ENCODE peak calls at places on chromosomes 2 and 18, in six cellular contexts. G is mesendoderm, X is IMR-90, D is HL-60, I is vagina, S is testis. V is an unnamed sample.

GRCh38 chr2:179226203-179226960 is 38.2 kb downstream of the SESTD1 start:
- DNase-seq in X (no peak), I (no peak), G (no peak), D (no peak), S (peak; percentile 40), V (no peak)

GRCh38 chr2:168633200-168633599 is 169.2 kb upstream of the NOSTRIN start:
- DNase-seq in I (no peak), S (no peak), D (peak; percentile 37), X (peak; percentile 20), G (no peak), V (no peak)

GRCh38 chr2:160338891-160339290 is 138.8 kb upstream of the ITGB6 start:
- DNase-seq in X (peak; percentile 53), G (peak; percentile 33), I (no peak), D (no peak), S (peak; percentile 47), V (peak; percentile 70)

GRCh38 chr2:201971516-201972228 is 62.0 kb upstream of the FZD7 start:
- DNase-seq in S (no peak), G (no peak), I (no peak), X (peak; percentile 53), D (no peak), V (no peak)

GRCh38 chr2:3625186-3625585 is 30.3 kb downstream of the COLEC11 start:
- DNase-seq in X (no peak), S (peak; percentile 7), D (no peak), G (no peak), I (peak; percentile 49), V (peak; percentile 3)

GRCh38 chr2:45119855-45120254 is 110.6 kb upstream of the SIX2 start:
- DNase-seq in S (no peak), I (no peak), D (no peak), G (peak; percentile 50), X (peak; percentile 85), V (no peak)

GRCh38 chr2:217832115-217832514 is 170.7 kb downstream of the TNS1 start:
- DNase-seq in D (no peak), I (no peak), S (no peak), X (no peak), G (no peak), V (no peak)

GRCh38 chr2:152710713-152711112 is 6.5 kb downstream of the PRPF40A start:
- DNase-seq in I (no peak), D (no peak), S (no peak), G (no peak), X (peak; percentile 86), V (no peak)

GRCh38 chr18:55265916-55266488 is 306.7 kb upstream of the CCDC68 start:
- DNase-seq in G (peak; percentile 47), S (no peak), I (no peak), D (no peak), X (peak; percentile 27), V (no peak)

GRCh38 chr2:17627434-17627833 is 86.9 kb downstream of the VSNL1 start:
- DNase-seq in D (no peak), G (peak; percentile 44), X (no peak), S (no peak), I (no peak), V (no peak)

GRCh38 chr18:6729247-6730091 is at the start of gene ARHGAP28:
- DNase-seq in I (no peak), X (peak; percentile 92), S (peak; percentile 86), G (peak; percentile 98), D (peak; percentile 45), V (peak; percentile 76)

GRCh38 chr2:9400268-9401058 is 22.9 kb downstream of the ITGB1BP1 start:
- DNase-seq in G (no peak), S (no peak), X (no peak), I (no peak), D (no peak), V (peak; percentile 45)

GRCh38 chr2:183474912-183475695 is 350.9 kb downstream of the NUP35 start:
- DNase-seq in D (no peak), I (no peak), S (no peak), G (peak; percentile 14), X (no peak), V (no peak)

GRCh38 chr18:53757346-53757745 is 467.1 kb downstream of the MBD2 start:
- DNase-seq in D (no peak), X (no peak), I (no peak), S (no peak), G (no peak), V (no peak)

GRCh38 chr2:105400138-105400540 is 1.3 kb upstream of the FHL2 start:
- DNase-seq in I (no peak), X (no peak), S (peak; percentile 10), G (no peak), D (no peak), V (no peak)

GRCh38 chr2:47034973-47035609 is 119.5 kb upstream of the MCFD2 start:
- DNase-seq in X (no peak), I (no peak), D (peak; percentile 88), G (peak; percentile 90), S (no peak), V (peak; percentile 77)

GRCh38 chr2:134185639-134186038 is 68.2 kb upstream of the MGAT5 start:
- DNase-seq in D (no peak), S (no peak), I (no peak), X (no peak), G (no peak), V (no peak)

GRCh38 chr2:191165190-191165643 is 14.4 kb upstream of the STAT4 start:
- DNase-seq in I (no peak), G (peak; percentile 63), X (peak; percentile 72), D (no peak), S (no peak), V (no peak)

GRCh38 chr2:105455488-105455991 is 56.7 kb upstream of the FHL2 start:
- DNase-seq in X (peak; percentile 92), D (no peak), G (peak; percentile 45), S (no peak), I (no peak), V (peak; percentile 68)

GRCh38 chr2:112623913-112624777 is 21.6 kb upstream of the SLC20A1 start:
- DNase-seq in I (no peak), X (peak; percentile 87), S (no peak), D (no peak), G (no peak), V (peak; percentile 48)

GRCh38 chr18:61360440-61361383 is 27.5 kb downstream of the CDH20 start:
- DNase-seq in I (no peak), D (no peak), G (no peak), S (no peak), X (no peak), V (no peak)

GRCh38 chr2:119749405-119750066 is 10.2 kb upstream of the PTPN4 start:
- DNase-seq in X (peak; percentile 54), D (no peak), I (no peak), G (no peak), S (no peak), V (no peak)

GRCh38 chr2:43314299-43314927 is 88.0 kb upstream of the ZFP36L2 start:
- DNase-seq in X (no peak), D (no peak), S (no peak), G (no peak), I (no peak), V (no peak)

GRCh38 chr2:25215948-25216679 is 47.7 kb upstream of the POMC start:
- DNase-seq in I (no peak), S (peak; percentile 90), D (peak; percentile 49), G (peak; percentile 90), X (no peak), V (peak; percentile 52)

GRCh38 chr2:233247744-233248143 is 3.7 kb upstream of the ATG16L1 start:
- DNase-seq in D (no peak), G (peak; percentile 54), S (no peak), I (no peak), X (peak; percentile 34), V (no peak)

GRCh38 chr2:116668691-116669090 is 1145.8 kb upstream of the DDX18 start:
- DNase-seq in S (no peak), I (no peak), X (no peak), G (no peak), D (no peak), V (no peak)

GRCh38 chr2:112143150-112143549 is 5.0 kb downstream of the FBLN7 start:
- DNase-seq in G (no peak), D (no peak), I (no peak), X (no peak), S (peak; percentile 6), V (no peak)

GRCh38 chr2:112705576-112705975 is 15.2 kb upstream of the NT5DC4 start:
- DNase-seq in S (no peak), G (no peak), D (no peak), X (no peak), I (peak; percentile 56), V (no peak)

GRCh38 chr2:56009758-56010534 is 86.4 kb upstream of the EFEMP1 start:
- DNase-seq in X (peak; percentile 70), I (no peak), S (no peak), G (peak; percentile 29), D (no peak), V (no peak)

GRCh38 chr2:172250801-172251200 is 148.1 kb upstream of the DLX2 start:
- DNase-seq in D (no peak), S (no peak), G (no peak), X (no peak), I (no peak), V (no peak)
- H3K27ac ChIP-seq in D (no peak overlapping the region), S (no peak overlapping the region), G (no peak overlapping the region), X (peak overlapping the region; percentile 62), I (no peak overlapping the region), V (no peak overlapping the region)

GRCh38 chr2:15762449-15762848 is 170.8 kb downstream of the DDX1 start:
- DNase-seq in D (no peak), G (no peak), S (no peak), I (no peak), X (no peak), V (no peak)
- H3K27ac ChIP-seq in D (no peak overlapping the region), G (no peak overlapping the region), S (no peak overlapping the region), I (no peak overlapping the region), X (no peak overlapping the region), V (no peak overlapping the region)

GRCh38 chr2:85468096-85468703 is 49.7 kb downstream of the SH2D6 start:
- DNase-seq in X (no peak), S (no peak), G (no peak), D (no peak), I (no peak), V (no peak)

GRCh38 chr2:85468704-85469349 is 50.3 kb downstream of the SH2D6 start:
- DNase-seq in G (peak; percentile 92), S (peak; percentile 50), I (no peak), D (no peak), X (peak; percentile 58), V (no peak)

GRCh38 chr2:85472265-85472664 is 53.8 kb downstream of the SH2D6 start:
- DNase-seq in S (no peak), I (no peak), X (no peak), G (no peak), D (no peak), V (no peak)

GRCh38 chr2:85475801-85476610 is 57.5 kb downstream of the SH2D6 start:
- DNase-seq in S (no peak), G (no peak), I (no peak), X (no peak), D (no peak), V (no peak)

GRCh38 chr2:85470850-85471800 is 52.6 kb downstream of the SH2D6 start:
- DNase-seq in D (no peak), S (no peak), X (peak; percentile 42), G (no peak), I (no peak), V (no peak)
- H3K27ac ChIP-seq in D (no peak overlapping the region), S (no peak overlapping the region), X (no peak overlapping the region), G (no peak overlapping the region), I (no peak overlapping the region), V (peak overlapping the region; percentile 22)

DNA sequence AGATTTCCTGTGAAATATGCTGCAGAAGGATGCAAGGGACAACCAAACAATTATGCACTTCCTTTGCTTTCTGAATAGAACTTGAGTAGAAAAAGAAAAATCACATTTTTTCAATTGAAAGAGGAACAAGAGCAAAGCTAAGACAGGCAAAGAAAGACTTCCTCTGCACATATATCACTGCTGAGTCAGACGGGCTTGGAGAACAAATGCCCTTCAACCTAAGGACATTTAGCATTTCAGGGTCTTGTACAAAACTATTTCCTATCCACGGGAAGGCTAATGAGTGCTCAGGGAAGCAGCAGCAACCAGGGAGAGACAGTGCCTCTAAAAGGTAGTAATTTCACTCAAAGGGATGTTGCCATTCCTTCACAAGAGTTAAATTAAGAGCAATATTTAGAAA is 570.0 kb upstream of the GCFC2 start:
- DNase-seq in D (no peak), S (no peak), I (no peak), G (no peak), X (no peak), V (no peak)
- H3K27ac ChIP-seq in D (no peak overlapping the region), S (no peak overlapping the region), I (no peak overlapping the region), G (no peak overlapping the region), X (no peak overlapping the region), V (no peak overlapping the region)